ENCODE peak calls at places on chromosomes 1 and 21, in seven cellular contexts. M, C, Z, W, H, L and P are unnamed samples.
A peak's percentile ranks its signal among the peaks of the same experiment; 100 is the strongest.

GRCh38 chr21:14740692-14741091 is 194.6 kb upstream of the SAMSN1 start:
- DNase-seq in H (no peak), L (no peak), M (no peak), W (no peak), C (no peak), Z (no peak), P (no peak)

GRCh38 chr1:182359645-182360044 is 31.9 kb downstream of the GLUL start:
- DNase-seq in L (no peak), H (no peak), M (no peak), W (no peak), C (no peak), Z (no peak), P (no peak)

GRCh38 chr1:185681034-185681633 is 53.1 kb upstream of the HMCN1 start:
- DNase-seq in L (no peak), H (no peak), M (peak; percentile 41), W (no peak), Z (no peak), C (no peak), P (peak; percentile 10)

GRCh38 chr1:53316742-53317650 is 10.9 kb downstream of the LRP8 start:
- DNase-seq in C (no peak), Z (no peak), L (no peak), W (no peak), H (no peak), M (no peak), P (no peak)

GRCh38 chr1:87826639-87827345 is 498.1 kb downstream of the LMO4 start:
- DNase-seq in M (peak; percentile 73), C (peak; percentile 73), H (no peak), Z (peak; percentile 39), L (no peak), W (peak; percentile 39), P (peak; percentile 68)

GRCh38 chr21:37658994-37659458 is 257.2 kb downstream of the KCNJ6 start:
- DNase-seq in W (peak; percentile 29), L (no peak), H (no peak), Z (no peak), M (no peak), C (peak; percentile 21), P (no peak)

GRCh38 chr1:222749927-222750326 is 12.9 kb downstream of the FAM177B start:
- DNase-seq in C (no peak), Z (no peak), M (no peak), H (no peak), W (no peak), L (no peak), P (no peak)

GRCh38 chr1:211036701-211037494 is 97.0 kb downstream of the KCNH1 start:
- DNase-seq in Z (no peak), M (no peak), C (peak; percentile 51), H (no peak), W (no peak), L (no peak), P (peak; percentile 75)

GRCh38 chr1:147177611-147178370 is 5.5 kb upstream of the PRKAB2 start:
- DNase-seq in H (no peak), L (no peak), M (no peak), Z (no peak), W (no peak), C (no peak), P (no peak)

GRCh38 chr1:94863919-94864318 is 43.8 kb downstream of the SLC44A3 start:
- DNase-seq in Z (no peak), H (no peak), L (no peak), C (peak; percentile 46), M (peak; percentile 39), W (peak; percentile 72), P (peak; percentile 76)

GRCh38 chr1:59506952-59507351 is 210.1 kb downstream of the FGGY start:
- DNase-seq in C (no peak), L (no peak), W (peak; percentile 33), H (no peak), M (no peak), Z (peak; percentile 20), P (no peak)

GRCh38 chr1:193457676-193458075 is 271.3 kb upstream of the B3GALT2 start:
- DNase-seq in W (no peak), C (no peak), L (no peak), Z (no peak), H (no peak), M (no peak), P (no peak)

GRCh38 chr21:31898898-31899630 is 26.2 kb downstream of the HUNK start:
- DNase-seq in H (no peak), C (no peak), L (no peak), M (no peak), Z (no peak), W (no peak), P (no peak)

GRCh38 chr1:220775238-220775853 is 11.4 kb upstream of the MTARC1 start:
- DNase-seq in L (peak; percentile 1), W (no peak), H (no peak), C (no peak), M (no peak), Z (no peak), P (no peak)

GRCh38 chr1:60281360-60281932 is 207.9 kb upstream of the C1orf87 start:
- DNase-seq in Z (no peak), H (no peak), W (peak; percentile 64), C (no peak), M (peak; percentile 56), L (no peak), P (peak; percentile 44)

GRCh38 chr1:36204347-36204909 is 19.8 kb upstream of the THRAP3 start:
- DNase-seq in Z (no peak), L (no peak), H (no peak), C (no peak), M (peak; percentile 51), W (peak; percentile 49), P (no peak)

GRCh38 chr1:23559985-23560755 is 869 bp upstream of the ID3 start:
- DNase-seq in M (no peak), C (no peak), W (no peak), Z (no peak), H (no peak), L (no peak), P (no peak)

GRCh38 chr1:23557471-23558124 is 1.7 kb downstream of the ID3 start:
- DNase-seq in W (no peak), C (no peak), H (no peak), Z (no peak), M (no peak), L (no peak), P (no peak)

GRCh38 chr1:23558140-23558871 is 995 bp downstream of the ID3 start:
- DNase-seq in W (peak; percentile 71), C (no peak), Z (peak; percentile 78), M (peak; percentile 76), H (peak; percentile 60), L (no peak), P (no peak)

GRCh38 chr1:23559136-23559984 is at the start of gene ID3:
- DNase-seq in C (peak; percentile 88), L (peak; percentile 91), M (peak; percentile 97), Z (peak; percentile 98), W (peak; percentile 97), H (peak; percentile 96), P (peak; percentile 94)

DNA sequence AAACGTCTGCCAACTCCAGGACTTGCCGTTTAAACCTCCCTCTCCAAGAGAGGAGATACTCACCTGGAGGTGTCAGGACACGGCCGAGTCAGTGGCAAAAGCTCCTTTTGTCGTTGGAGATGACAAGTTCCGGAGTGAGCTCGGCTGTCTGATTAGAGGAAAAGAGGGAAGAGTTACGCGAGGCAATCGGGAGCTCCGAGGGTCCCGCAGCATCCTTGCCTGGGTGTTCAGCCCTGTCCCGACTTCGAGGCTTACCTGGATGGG is 497 bp downstream of the ID3 start:
- DNase-seq in L (no peak), H (no peak), M (no peak), C (no peak), Z (no peak), W (no peak), P (no peak)
- TF ChIP-seq CTCF in L (no peak), H (no peak), M (no peak), C (no peak), Z (no peak), W (no peak), P (no peak)

DNA sequence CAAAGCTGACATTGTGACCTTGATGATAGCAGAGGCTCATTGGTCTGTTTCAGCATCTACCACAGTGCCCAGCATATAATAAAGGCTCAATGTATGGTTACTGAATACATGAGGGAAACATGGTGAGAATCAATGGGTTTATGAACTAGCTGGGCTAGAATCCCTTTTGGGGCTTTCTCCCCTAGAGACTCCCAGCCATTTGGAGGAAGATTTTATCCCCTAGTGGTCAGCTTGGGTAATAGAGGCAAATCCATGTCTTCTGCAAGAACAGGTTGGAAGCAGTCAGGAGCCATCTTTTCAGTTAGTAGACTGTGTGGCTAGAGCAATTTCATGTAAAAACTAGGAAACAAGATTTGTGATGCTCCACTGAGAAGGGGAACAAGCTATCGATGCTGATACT is 15.8 kb upstream of the REG4 start:
- DNase-seq in H (no peak), W (no peak), M (no peak), L (no peak), C (no peak), Z (no peak), P (no peak)
- TF ChIP-seq CTCF in H (no peak), W (no peak), M (no peak), L (no peak), C (peak; percentile 23), Z (peak; percentile 56), P (peak; percentile 21)

GRCh38 chr1:227546598-227547313 is 16.6 kb upstream of the ZNF678 start:
- DNase-seq in C (no peak), Z (no peak), H (no peak), W (no peak), L (no peak), M (no peak), P (no peak)

GRCh38 chr1:227548448-227548847 is 14.9 kb upstream of the ZNF678 start:
- DNase-seq in Z (no peak), H (no peak), C (no peak), M (no peak), W (no peak), L (no peak), P (no peak)

GRCh38 chr1:227546055-227546454 is 17.3 kb upstream of the ZNF678 start:
- DNase-seq in H (no peak), Z (no peak), W (no peak), M (no peak), C (no peak), L (no peak), P (no peak)

GRCh38 chr1:227549892-227550291 is 13.5 kb upstream of the ZNF678 start:
- DNase-seq in C (no peak), Z (no peak), W (no peak), L (no peak), H (no peak), M (no peak), P (no peak)

GRCh38 chr1:227547604-227548397 is 15.6 kb upstream of the ZNF678 start:
- DNase-seq in C (no peak), H (no peak), L (no peak), W (no peak), Z (no peak), M (no peak), P (no peak)
- TF ChIP-seq CTCF in C (no peak), H (no peak), L (no peak), W (no peak), Z (no peak), M (no peak), P (no peak)

DNA sequence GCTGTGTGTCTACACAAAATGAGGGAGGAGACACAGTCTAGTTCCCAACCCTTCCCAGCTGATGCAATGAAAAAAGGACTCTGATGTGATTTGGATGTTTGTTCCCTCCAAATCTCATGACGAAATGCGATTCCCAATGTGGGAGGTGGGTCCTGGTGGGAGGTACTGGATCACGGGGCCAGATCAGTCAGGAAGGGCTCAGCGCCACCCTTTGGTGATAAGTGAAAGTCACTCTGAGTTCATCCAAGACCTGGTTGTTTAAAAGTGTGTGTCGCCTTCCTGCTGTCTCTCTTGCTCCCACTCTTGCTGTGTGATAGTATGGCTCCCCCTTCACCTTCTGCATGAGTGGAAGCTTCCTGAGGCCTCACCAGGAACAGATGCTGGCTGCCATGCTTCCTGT is 63.2 kb downstream of the GNG4 start:
- DNase-seq in H (no peak), L (no peak), C (no peak), Z (no peak), W (no peak), M (no peak), P (no peak)
- TF ChIP-seq CTCF in H (no peak), L (no peak), C (no peak), Z (no peak), W (no peak), M (no peak), P (no peak)